ENCODE peak calls at places on chromosomes 6 and 20, in ten cellular contexts. N is HL-60; A is H1; V is A549; G is PC-3; X is body of pancreas; F is CD4-positive, CD25-positive, alpha-beta regulatory T cell; K is mesendoderm; J is HCT116; Z is fibroblast of pulmonary artery. P is an unnamed sample.

GRCh38 chr20:15475483-15475882 is 1097.8 kb downstream of the KIF16B start:
- DNase-seq in N (no peak), A (no peak), V (no peak), G (peak; percentile 24), X (no peak), F (no peak), K (no peak), J (no peak), Z (no peak), P (no peak)

GRCh38 chr20:54126809-54127655 is 46.8 kb downstream of the CYP24A1 start:
- DNase-seq in N (no peak), A (no peak), V (peak; percentile 78), G (no peak), X (no peak), F (no peak), K (peak; percentile 22), J (no peak), Z (no peak), P (no peak)

GRCh38 chr6:148448371-148449010 is 105.9 kb downstream of the SASH1 start:
- DNase-seq in N (no peak), A (no peak), V (no peak), G (no peak), X (no peak), F (no peak), K (no peak), J (no peak), Z (no peak), P (no peak)

GRCh38 chr6:34331361-34332050 is 61.0 kb downstream of the NUDT3 start:
- DNase-seq in N (peak; percentile 23), A (no peak), V (no peak), G (no peak), X (no peak), F (no peak), K (no peak), J (no peak), Z (peak; percentile 65), P (no peak)

GRCh38 chr6:41372526-41373366 is 37.3 kb downstream of the NCR2 start:
- DNase-seq in N (no peak), A (peak; percentile 76), V (no peak), G (no peak), X (no peak), F (no peak), K (peak; percentile 42), J (no peak), Z (no peak), P (peak; percentile 8)

GRCh38 chr6:134714679-134715078 is 235.2 kb downstream of the ALDH8A1 start:
- DNase-seq in N (no peak), A (no peak), V (no peak), G (peak; percentile 54), X (no peak), F (no peak), K (no peak), J (no peak), Z (peak; percentile 40), P (peak; percentile 78)

GRCh38 chr20:52145587-52145986 is 46.0 kb downstream of the ZFP64 start:
- DNase-seq in N (no peak), A (no peak), V (no peak), G (peak; percentile 47), X (no peak), F (no peak), K (no peak), J (no peak), Z (no peak), P (no peak)

GRCh38 chr6:11732036-11732545 is 46.5 kb downstream of the ADTRP start:
- DNase-seq in N (peak; percentile 99), A (no peak), V (no peak), G (no peak), X (no peak), F (no peak), K (no peak), J (no peak), Z (peak; percentile 61), P (peak; percentile 67)

GRCh38 chr6:109653264-109653663 is 37.7 kb downstream of the AK9 start:
- DNase-seq in N (no peak), A (no peak), V (no peak), G (no peak), X (no peak), F (no peak), K (no peak), J (no peak), Z (no peak), P (no peak)

GRCh38 chr20:52130406-52130805 is 61.2 kb downstream of the ZFP64 start:
- DNase-seq in N (no peak), A (no peak), V (no peak), G (no peak), X (no peak), F (no peak), K (no peak), J (no peak), Z (peak; percentile 55), P (peak; percentile 9)

GRCh38 chr20:63055575-63056235 is 48.9 kb upstream of the BHLHE23 start:
- DNase-seq in N (no peak), A (no peak), V (no peak), G (no peak), X (no peak), F (no peak), K (no peak), J (no peak), Z (no peak), P (no peak)

GRCh38 chr6:148724428-148724827 is 22.4 kb upstream of the UST start:
- DNase-seq in N (no peak), A (no peak), V (no peak), G (no peak), X (no peak), F (no peak), K (no peak), J (no peak), Z (no peak), P (no peak)

GRCh38 chr6:150236114-150236513 is 93.3 kb downstream of the PPP1R14C start:
- DNase-seq in N (no peak), A (no peak), V (no peak), G (no peak), X (no peak), F (no peak), K (no peak), J (no peak), Z (no peak), P (no peak)

GRCh38 chr6:138275976-138276375 is 57.7 kb upstream of the PBOV1 start:
- DNase-seq in N (no peak), A (no peak), V (no peak), G (no peak), X (no peak), F (no peak), K (peak; percentile 63), J (no peak), Z (no peak), P (no peak)
- H3K4me3 ChIP-seq in N (no peak overlapping the region), A (no peak overlapping the region), V (no peak overlapping the region), G (no peak overlapping the region), X (no peak overlapping the region), F (no peak overlapping the region), K (no peak overlapping the region), J (no peak overlapping the region), Z (no peak overlapping the region), P (no peak overlapping the region)

GRCh38 chr6:45966797-45967196 is 48.9 kb downstream of the CLIC5 start:
- DNase-seq in N (peak; percentile 2), A (no peak), V (no peak), G (no peak), X (no peak), F (no peak), K (no peak), J (no peak), Z (no peak), P (no peak)

GRCh38 chr6:45969883-45970282 is 45.8 kb downstream of the CLIC5 start:
- DNase-seq in N (no peak), A (no peak), V (no peak), G (no peak), X (no peak), F (no peak), K (no peak), J (no peak), Z (no peak), P (no peak)

GRCh38 chr6:45970326-45970725 is 45.3 kb downstream of the CLIC5 start:
- DNase-seq in N (no peak), A (no peak), V (no peak), G (no peak), X (no peak), F (no peak), K (no peak), J (no peak), Z (no peak), P (no peak)

GRCh38 chr6:45967363-45967762 is 48.3 kb downstream of the CLIC5 start:
- DNase-seq in N (no peak), A (no peak), V (no peak), G (no peak), X (no peak), F (no peak), K (no peak), J (no peak), Z (no peak), P (no peak)

DNA sequence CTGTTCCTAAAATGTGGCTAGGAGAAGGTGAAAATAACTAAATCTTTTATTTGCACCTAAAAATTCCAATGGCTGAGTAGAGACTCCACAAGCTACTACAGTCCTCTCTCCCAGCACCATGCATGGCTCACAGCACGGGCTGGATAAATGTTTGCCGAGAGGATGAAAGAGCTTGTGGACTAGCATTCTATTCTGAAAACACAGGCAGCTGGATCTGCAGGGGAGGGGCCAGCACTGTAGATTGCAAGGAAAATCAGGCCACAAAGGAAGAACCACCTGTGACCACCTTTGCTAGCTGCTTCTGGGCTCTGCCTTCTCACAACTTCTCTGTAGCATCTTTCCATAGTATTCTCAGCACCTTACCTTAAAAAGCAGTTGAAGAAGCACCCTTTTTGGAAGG is 46.6 kb downstream of the CLIC5 start:
- DNase-seq in N (no peak), A (no peak), V (no peak), G (no peak), X (no peak), F (no peak), K (no peak), J (no peak), Z (no peak), P (no peak)
- H3K4me3 ChIP-seq in N (no peak overlapping the region), A (no peak overlapping the region), V (no peak overlapping the region), G (no peak overlapping the region), X (no peak overlapping the region), F (no peak overlapping the region), K (no peak overlapping the region), J (no peak overlapping the region), Z (no peak overlapping the region), P (no peak overlapping the region)

GRCh38 chr6:82246370-82246769 is 1.2 kb downstream of the IBTK start:
- DNase-seq in N (no peak), A (no peak), V (no peak), G (peak; percentile 3), X (no peak), F (no peak), K (no peak), J (no peak), Z (no peak), P (no peak)
- H3K4me3 ChIP-seq in N (peak overlapping the region; percentile 93), A (peak overlapping the region; percentile 84), V (peak overlapping the region; percentile 93), G (peak overlapping the region; percentile 84), X (no peak overlapping the region), F (peak overlapping the region; percentile 94), K (no peak overlapping the region), J (peak overlapping the region; percentile 90), Z (peak overlapping the region; percentile 85), P (peak overlapping the region; percentile 92)

DNA sequence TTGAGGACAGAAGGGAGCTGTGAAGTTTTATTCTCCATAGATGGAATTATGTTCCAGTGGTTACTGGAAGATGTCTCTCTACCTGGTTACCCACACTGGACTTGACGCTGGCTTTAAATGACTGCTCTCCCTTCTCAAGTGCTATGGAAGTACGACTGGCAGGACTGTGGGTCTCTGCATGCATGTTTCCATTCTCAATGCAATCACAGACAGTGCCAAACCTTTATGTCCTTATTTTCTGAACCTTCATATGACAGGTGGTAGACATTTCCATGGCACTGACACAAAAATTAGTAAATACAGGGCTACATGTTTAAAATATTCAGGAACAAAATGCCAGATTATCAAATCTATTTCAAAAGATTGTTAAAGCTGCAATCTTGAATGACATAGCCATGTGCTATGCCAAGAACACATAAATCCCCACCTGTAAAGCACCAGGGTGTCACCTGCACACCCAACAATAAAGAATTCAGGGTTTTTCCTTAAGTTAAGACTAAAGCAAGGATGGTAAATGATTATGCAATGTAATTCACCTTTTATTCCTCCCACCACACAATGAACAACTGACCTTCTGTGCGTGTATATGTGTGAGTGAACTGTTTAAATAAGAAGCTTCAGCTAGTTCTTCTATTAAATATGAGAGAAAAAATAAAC is 153.3 kb upstream of the ENPP5 start:
- DNase-seq in N (no peak), A (no peak), V (no peak), G (no peak), X (no peak), F (no peak), K (no peak), J (no peak), Z (no peak), P (no peak)
- H3K4me3 ChIP-seq in N (no peak overlapping the region), A (no peak overlapping the region), V (no peak overlapping the region), G (no peak overlapping the region), X (no peak overlapping the region), F (no peak overlapping the region), K (no peak overlapping the region), J (no peak overlapping the region), Z (no peak overlapping the region), P (peak overlapping the region; percentile 81)

P was measured in mesenchymal stem cell.